ENCODE peak calls at places on chromosomes 16 and 17, in six cellular contexts. One of them, this sample, is unnamed.

GRCh38 chr17:12744298-12744697 is 45.0 kb upstream of the ARHGAP44 start:
- DNase-seq in stimulated activated CD4-positive, alpha-beta T cell treated with anti-CD3 and anti-CD28 coated beads, Interleukin-15, amount 100 ng/mL, for 48 hours: no peak
- DNase-seq in astrocyte of the cerebellum: no peak
- DNase-seq in nephron progenitor cell: no peak
- DNase-seq in occipital lobe: no peak
- DNase-seq in GF-D8: no peak
- DNase-seq in this sample: peak

GRCh38 chr16:30997887-30998711 is 12.3 kb downstream of the STX1B start:
- DNase-seq in occipital lobe: no peak
- DNase-seq in stimulated activated CD4-positive, alpha-beta T cell treated with anti-CD3 and anti-CD28 coated beads, Interleukin-15, amount 100 ng/mL, for 48 hours: no peak
- DNase-seq in astrocyte of the cerebellum: peak
- DNase-seq in GF-D8: no peak
- DNase-seq in nephron progenitor cell: no peak
- DNase-seq in this sample: peak

GRCh38 chr17:43556292-43556691 is 10.2 kb upstream of the ETV4 start:
- DNase-seq in GF-D8: peak
- DNase-seq in nephron progenitor cell: peak
- DNase-seq in astrocyte of the cerebellum: no peak
- DNase-seq in stimulated activated CD4-positive, alpha-beta T cell treated with anti-CD3 and anti-CD28 coated beads, Interleukin-15, amount 100 ng/mL, for 48 hours: no peak
- DNase-seq in occipital lobe: no peak
- DNase-seq in this sample: peak

GRCh38 chr16:89013692-89014455 is 36.9 kb upstream of the CBFA2T3 start:
- DNase-seq in astrocyte of the cerebellum: no peak
- DNase-seq in nephron progenitor cell: no peak
- DNase-seq in GF-D8: no peak
- DNase-seq in stimulated activated CD4-positive, alpha-beta T cell treated with anti-CD3 and anti-CD28 coated beads, Interleukin-15, amount 100 ng/mL, for 48 hours: no peak
- DNase-seq in occipital lobe: no peak
- DNase-seq in this sample: no peak

GRCh38 chr17:74288785-74289184 is 14.8 kb downstream of the DNAI2 start:
- DNase-seq in GF-D8: no peak
- DNase-seq in nephron progenitor cell: no peak
- DNase-seq in stimulated activated CD4-positive, alpha-beta T cell treated with anti-CD3 and anti-CD28 coated beads, Interleukin-15, amount 100 ng/mL, for 48 hours: no peak
- DNase-seq in occipital lobe: no peak
- DNase-seq in astrocyte of the cerebellum: no peak
- DNase-seq in this sample: no peak

GRCh38 chr17:43814026-43814425 is 18.9 kb downstream of the MPP3 start:
- DNase-seq in occipital lobe: no peak
- DNase-seq in GF-D8: no peak
- DNase-seq in nephron progenitor cell: no peak
- DNase-seq in astrocyte of the cerebellum: no peak
- DNase-seq in stimulated activated CD4-positive, alpha-beta T cell treated with anti-CD3 and anti-CD28 coated beads, Interleukin-15, amount 100 ng/mL, for 48 hours: no peak
- DNase-seq in this sample: no peak

GRCh38 chr17:38982858-38983746 is 15.9 kb upstream of the FBXO47 start:
- DNase-seq in GF-D8: peak
- DNase-seq in occipital lobe: no peak
- DNase-seq in astrocyte of the cerebellum: peak
- DNase-seq in stimulated activated CD4-positive, alpha-beta T cell treated with anti-CD3 and anti-CD28 coated beads, Interleukin-15, amount 100 ng/mL, for 48 hours: no peak
- DNase-seq in nephron progenitor cell: peak
- DNase-seq in this sample: peak

GRCh38 chr16:27703545-27703944 is 153.6 kb downstream of the KATNIP start:
- DNase-seq in stimulated activated CD4-positive, alpha-beta T cell treated with anti-CD3 and anti-CD28 coated beads, Interleukin-15, amount 100 ng/mL, for 48 hours: no peak
- DNase-seq in occipital lobe: no peak
- DNase-seq in nephron progenitor cell: no peak
- DNase-seq in astrocyte of the cerebellum: no peak
- DNase-seq in GF-D8: no peak
- DNase-seq in this sample: no peak

GRCh38 chr17:45371414-45372324 is 54.8 kb upstream of the MAP3K14 start:
- DNase-seq in nephron progenitor cell: peak
- DNase-seq in astrocyte of the cerebellum: peak
- DNase-seq in occipital lobe: peak
- DNase-seq in stimulated activated CD4-positive, alpha-beta T cell treated with anti-CD3 and anti-CD28 coated beads, Interleukin-15, amount 100 ng/mL, for 48 hours: peak
- DNase-seq in GF-D8: no peak
- DNase-seq in this sample: peak

GRCh38 chr16:22296225-22297113 is 740 bp upstream of the POLR3E start:
- DNase-seq in occipital lobe: no peak
- DNase-seq in astrocyte of the cerebellum: no peak
- DNase-seq in nephron progenitor cell: peak
- DNase-seq in stimulated activated CD4-positive, alpha-beta T cell treated with anti-CD3 and anti-CD28 coated beads, Interleukin-15, amount 100 ng/mL, for 48 hours: no peak
- DNase-seq in GF-D8: no peak
- DNase-seq in this sample: no peak

GRCh38 chr17:5785867-5786509 is 201.7 kb upstream of the NLRP1 start:
- DNase-seq in nephron progenitor cell: no peak
- DNase-seq in occipital lobe: no peak
- DNase-seq in GF-D8: no peak
- DNase-seq in astrocyte of the cerebellum: no peak
- DNase-seq in stimulated activated CD4-positive, alpha-beta T cell treated with anti-CD3 and anti-CD28 coated beads, Interleukin-15, amount 100 ng/mL, for 48 hours: no peak
- DNase-seq in this sample: no peak

GRCh38 chr17:29589524-29590260 is at the start of gene GIT1:
- DNase-seq in stimulated activated CD4-positive, alpha-beta T cell treated with anti-CD3 and anti-CD28 coated beads, Interleukin-15, amount 100 ng/mL, for 48 hours: no peak
- DNase-seq in occipital lobe: peak
- DNase-seq in astrocyte of the cerebellum: no peak
- DNase-seq in nephron progenitor cell: peak
- DNase-seq in GF-D8: no peak
- DNase-seq in this sample: peak

GRCh38 chr16:67406628-67407027 is 9.6 kb downstream of the ZDHHC1 start:
- DNase-seq in astrocyte of the cerebellum: no peak
- DNase-seq in occipital lobe: no peak
- DNase-seq in stimulated activated CD4-positive, alpha-beta T cell treated with anti-CD3 and anti-CD28 coated beads, Interleukin-15, amount 100 ng/mL, for 48 hours: no peak
- DNase-seq in nephron progenitor cell: no peak
- DNase-seq in GF-D8: no peak
- DNase-seq in this sample: peak

GRCh38 chr16:48824271-48824670 is 214.3 kb upstream of the N4BP1 start:
- DNase-seq in GF-D8: no peak
- DNase-seq in occipital lobe: no peak
- DNase-seq in nephron progenitor cell: no peak
- DNase-seq in stimulated activated CD4-positive, alpha-beta T cell treated with anti-CD3 and anti-CD28 coated beads, Interleukin-15, amount 100 ng/mL, for 48 hours: no peak
- DNase-seq in astrocyte of the cerebellum: no peak
- DNase-seq in this sample: no peak

GRCh38 chr17:78124836-78125137 is 3.8 kb downstream of the TMC6 start:
- DNase-seq in stimulated activated CD4-positive, alpha-beta T cell treated with anti-CD3 and anti-CD28 coated beads, Interleukin-15, amount 100 ng/mL, for 48 hours: no peak
- DNase-seq in nephron progenitor cell: no peak
- DNase-seq in occipital lobe: no peak
- DNase-seq in GF-D8: no peak
- DNase-seq in astrocyte of the cerebellum: no peak
- DNase-seq in this sample: no peak

GRCh38 chr16:15749371-15749770 is 99.3 kb downstream of the NDE1 start:
- DNase-seq in stimulated activated CD4-positive, alpha-beta T cell treated with anti-CD3 and anti-CD28 coated beads, Interleukin-15, amount 100 ng/mL, for 48 hours: no peak
- DNase-seq in astrocyte of the cerebellum: no peak
- DNase-seq in GF-D8: no peak
- DNase-seq in nephron progenitor cell: no peak
- DNase-seq in occipital lobe: no peak
- DNase-seq in this sample: no peak